ENCODE peak calls at places on chromosomes 7 and 10, in nine cellular contexts. T, J, E, A, Q, D, O, W and C are unnamed samples.

GRCh38 chr7:25402528-25402927 is 174.2 kb upstream of the NPVF start:
- ATAC-seq in O (no peak), T (no peak), E (no peak), D (no peak), W (no peak), J (no peak), A (no peak), Q (no peak), C (no peak)

GRCh38 chr10:115937756-115938032 is 335.3 kb downstream of the GFRA1 start:
- ATAC-seq in T (no peak), W (no peak), Q (no peak), E (no peak), O (no peak), D (no peak), J (no peak), A (no peak), C (no peak)

GRCh38 chr10:84224411-84225028 is 824 bp downstream of the LRIT2 start:
- ATAC-seq in T (no peak), D (no peak), O (no peak), Q (no peak), E (no peak), W (no peak), J (no peak), A (no peak), C (no peak)

GRCh38 chr7:107179326-107180163 is 10.7 kb downstream of the HBP1 start:
- ATAC-seq in O (peak; percentile 56), Q (no peak), D (peak; percentile 50), A (no peak), J (no peak), E (no peak), W (no peak), T (no peak), C (peak; percentile 74)

GRCh38 chr10:110020265-110020664 is 12.5 kb downstream of the ADD3 start:
- ATAC-seq in E (no peak), J (no peak), Q (peak; percentile 25), A (peak; percentile 26), D (no peak), T (no peak), W (no peak), O (no peak), C (no peak)

GRCh38 chr7:47278043-47278442 is 303.9 kb downstream of the TNS3 start:
- ATAC-seq in O (no peak), J (no peak), D (no peak), T (no peak), Q (no peak), A (no peak), E (no peak), W (no peak), C (no peak)

GRCh38 chr7:128959296-128959695 is 21.6 kb downstream of the IRF5 start:
- ATAC-seq in T (no peak), A (no peak), Q (no peak), J (no peak), O (no peak), W (no peak), D (peak; percentile 6), E (no peak), C (no peak)

GRCh38 chr10:34413214-34413613 is 401.9 kb downstream of the PARD3 start:
- ATAC-seq in A (no peak), Q (no peak), W (no peak), D (no peak), E (no peak), O (no peak), T (no peak), J (no peak), C (no peak)

GRCh38 chr7:98284335-98285036 is 3.0 kb downstream of the BRI3 start:
- ATAC-seq in J (no peak), T (no peak), O (peak; percentile 62), D (no peak), W (peak; percentile 53), A (peak; percentile 55), E (peak; percentile 65), Q (peak; percentile 57), C (peak; percentile 75)

GRCh38 chr10:104327745-104328635 is 10.3 kb downstream of the ITPRIP start:
- ATAC-seq in T (no peak), A (no peak), Q (no peak), E (peak; percentile 0), W (peak; percentile 11), D (no peak), O (no peak), J (no peak), C (peak; percentile 69)

GRCh38 chr7:44103941-44104879 is at the start of gene AEBP1:
- ATAC-seq in J (peak; percentile 59), D (peak; percentile 67), Q (peak; percentile 26), W (peak; percentile 48), T (peak; percentile 73), E (peak; percentile 29), A (peak; percentile 36), O (peak; percentile 29), C (peak; percentile 61)

GRCh38 chr10:12663863-12664262 is 314.5 kb downstream of the CAMK1D start:
- ATAC-seq in W (no peak), Q (no peak), J (no peak), E (peak; percentile 45), T (no peak), A (no peak), O (no peak), D (no peak), C (no peak)

GRCh38 chr7:55052081-55052480 is 33.3 kb downstream of the EGFR start:
- ATAC-seq in T (no peak), E (no peak), J (no peak), Q (no peak), W (no peak), D (no peak), A (no peak), O (no peak), C (peak; percentile 67)

GRCh38 chr10:3048114-3049019 is 19.0 kb upstream of the PFKP start:
- ATAC-seq in E (no peak), T (no peak), W (peak; percentile 25), Q (peak; percentile 32), J (no peak), A (peak; percentile 42), O (peak; percentile 27), D (peak; percentile 56), C (peak; percentile 48)

GRCh38 chr7:150400779-150401423 is 21.8 kb downstream of the ZNF775 start:
- ATAC-seq in A (no peak), W (no peak), J (no peak), T (no peak), E (no peak), O (no peak), D (no peak), Q (no peak), C (no peak)

GRCh38 chr10:3911713-3912442 is 126.9 kb upstream of the KLF6 start:
- ATAC-seq in E (peak; percentile 31), Q (peak; percentile 88), A (peak; percentile 85), W (peak; percentile 77), J (no peak), T (no peak), D (no peak), O (no peak), C (peak; percentile 57)

GRCh38 chr7:99514050-99514449 is 9.6 kb downstream of the ZKSCAN5 start:
- ATAC-seq in Q (no peak), A (no peak), J (no peak), O (no peak), D (no peak), W (no peak), T (no peak), E (no peak), C (no peak)

GRCh38 chr10:120630266-120630665 is 173.2 kb downstream of the PLPP4 start:
- ATAC-seq in W (no peak), O (no peak), A (no peak), T (no peak), J (no peak), D (no peak), E (no peak), Q (no peak), C (no peak)

GRCh38 chr10:122524811-122525210 is 35.7 kb upstream of the DMBT1 start:
- ATAC-seq in E (no peak), J (no peak), A (no peak), O (no peak), T (no peak), W (no peak), Q (no peak), D (no peak), C (no peak)

GRCh38 chr7:92810242-92810611 is 26.1 kb downstream of the CDK6 start:
- ATAC-seq in T (no peak), W (no peak), E (no peak), D (no peak), O (no peak), Q (peak; percentile 43), J (no peak), A (peak; percentile 33), C (peak; percentile 4)

GRCh38 chr7:78151229-78151628 is 352.7 kb downstream of the PHTF2 start:
- ATAC-seq in E (no peak), W (no peak), A (no peak), O (no peak), Q (no peak), J (no peak), D (no peak), T (no peak), C (peak; percentile 76)

GRCh38 chr10:59362184-59362966 is at the start of gene FAM13C:
- ATAC-seq in E (peak; percentile 93), J (no peak), O (peak; percentile 90), W (peak; percentile 68), T (no peak), A (peak; percentile 84), D (peak; percentile 42), Q (peak; percentile 76), C (peak; percentile 93)

GRCh38 chr7:142567676-142568075 is 181.6 kb upstream of the PRSS1 start:
- ATAC-seq in D (no peak), A (no peak), T (no peak), Q (no peak), W (no peak), E (no peak), O (no peak), J (no peak), C (no peak)

GRCh38 chr7:82810558-82811259 is 352.0 kb downstream of the PCLO start:
- ATAC-seq in E (peak; percentile 69), Q (no peak), O (peak; percentile 67), T (no peak), J (no peak), A (no peak), D (peak; percentile 45), W (peak; percentile 55), C (peak; percentile 97)

GRCh38 chr7:46139079-46139478 is 218.0 kb upstream of the IGFBP3 start:
- ATAC-seq in D (no peak), T (no peak), Q (no peak), E (no peak), W (no peak), A (no peak), J (no peak), O (no peak), C (peak; percentile 100)

GRCh38 chr10:126538439-126539140 is 131.9 kb downstream of the C10orf90 start:
- ATAC-seq in T (no peak), A (no peak), D (no peak), J (no peak), O (no peak), W (no peak), E (no peak), Q (no peak), C (no peak)

GRCh38 chr7:138980575-138981285 is 459 bp downstream of the KIAA1549 start:
- ATAC-seq in W (peak; percentile 54), T (peak; percentile 41), D (peak; percentile 35), J (peak; percentile 44), Q (no peak), E (peak; percentile 45), O (peak; percentile 45), A (peak; percentile 24), C (peak; percentile 23)

GRCh38 chr7:150420242-150420641 is 30.2 kb upstream of the GIMAP8 start:
- ATAC-seq in D (no peak), A (no peak), J (no peak), E (no peak), Q (no peak), T (no peak), W (no peak), O (no peak), C (peak; percentile 6)

GRCh38 chr10:62735464-62736188 is 68.9 kb upstream of the ADO start:
- ATAC-seq in E (peak; percentile 33), A (no peak), T (no peak), W (no peak), O (no peak), J (peak; percentile 28), D (peak; percentile 8), Q (no peak), C (no peak)

GRCh38 chr7:18445916-18446520 is 49.5 kb upstream of the HDAC9 start:
- ATAC-seq in Q (no peak), A (peak; percentile 39), D (no peak), E (no peak), O (no peak), W (no peak), J (no peak), T (no peak), C (peak; percentile 31)

GRCh38 chr7:111835066-111835465 is 272.8 kb upstream of the IMMP2L start:
- ATAC-seq in Q (peak; percentile 64), D (no peak), A (peak; percentile 68), O (no peak), W (no peak), T (no peak), E (no peak), J (no peak), C (peak; percentile 95)